ENCODE peak calls at places on chromosome 10, in five cellular contexts. H is lung; S is effector CD4-positive, alpha-beta T cell; B is T-helper 9 cell; C is GF-D8. N is an unnamed sample.

GRCh38 chr10:21675157-21675796 is 141.2 kb downstream of the MLLT10 start:
- DNase-seq in B (peak; percentile 5), H (no peak), S (peak; percentile 11), C (no peak), N (no peak)

GRCh38 chr10:119517235-119518141 is 25.0 kb downstream of the RGS10 start:
- DNase-seq in B (peak; percentile 35), S (peak; percentile 43), H (no peak), C (peak; percentile 68), N (peak; percentile 62)

GRCh38 chr10:99859585-99859984 is 77.1 kb downstream of the ABCC2 start:
- DNase-seq in S (no peak), H (no peak), C (no peak), B (no peak), N (no peak)

GRCh38 chr10:133163889-133164815 is 4.1 kb downstream of the KNDC1 start:
- DNase-seq in C (no peak), H (no peak), B (no peak), S (no peak), N (no peak)

GRCh38 chr10:123561145-123561448 is 105.1 kb upstream of the GPR26 start:
- DNase-seq in B (no peak), S (no peak), H (no peak), C (no peak), N (no peak)

GRCh38 chr10:70055550-70055949 is 2.9 kb downstream of the MACROH2A2 start:
- DNase-seq in C (no peak), B (no peak), S (no peak), H (no peak), N (no peak)

GRCh38 chr10:33067481-33067880 is 109.5 kb upstream of the ITGB1 start:
- DNase-seq in H (no peak), C (no peak), B (no peak), S (no peak), N (no peak)

GRCh38 chr10:100148353-100149211 is 37.2 kb downstream of the ERLIN1 start:
- DNase-seq in C (no peak), H (no peak), B (no peak), S (no peak), N (no peak)

GRCh38 chr10:89404082-89404481 is 10.3 kb upstream of the IFIT5 start:
- DNase-seq in H (no peak), C (no peak), S (no peak), B (no peak), N (no peak)

GRCh38 chr10:14220026-14220425 is 110.7 kb downstream of the FRMD4A start:
- DNase-seq in S (no peak), B (no peak), H (no peak), C (no peak), N (no peak)

GRCh38 chr10:74056081-74056818 is 58.3 kb downstream of the VCL start:
- DNase-seq in C (no peak), B (no peak), H (no peak), S (no peak), N (no peak)

GRCh38 chr10:72638586-72639440 is 12.9 kb upstream of the MICU1 start:
- DNase-seq in H (no peak), B (no peak), C (no peak), S (no peak), N (no peak)

GRCh38 chr10:69786791-69787190 is 14.9 kb upstream of the COL13A1 start:
- DNase-seq in C (no peak), S (no peak), B (no peak), H (no peak), N (no peak)

GRCh38 chr10:108982141-108982540 is 941.2 kb downstream of the XPNPEP1 start:
- DNase-seq in B (no peak), H (no peak), S (no peak), C (no peak), N (no peak)

GRCh38 chr10:91856637-91857036 is 52.6 kb downstream of the FGFBP3 start:
- DNase-seq in H (no peak), B (no peak), C (no peak), S (no peak), N (no peak)

GRCh38 chr10:70302292-70302691 is 18.5 kb upstream of the NPFFR1 start:
- DNase-seq in S (no peak), C (peak; percentile 81), H (no peak), B (no peak), N (no peak)

GRCh38 chr10:90218846-90219245 is 517.5 kb downstream of the KIF20B start:
- DNase-seq in H (no peak), S (no peak), B (no peak), C (no peak), N (no peak)